ENCODE peak calls at places on chromosome 20, in nine cellular contexts. R, W, X, Z, K, O, F, M and E are unnamed samples.

GRCh38 chr20:41061155-41061554 is 32.5 kb downstream of the TOP1 start:
- DNase-seq in R (no peak), W (no peak), X (no peak), Z (no peak), K (no peak), O (no peak), F (no peak), M (no peak), E (no peak)

GRCh38 chr20:2124632-2125131 is 23.1 kb downstream of the STK35 start:
- DNase-seq in R (no peak), W (no peak), X (no peak), Z (peak), K (no peak), O (no peak), F (no peak), M (no peak), E (no peak)

GRCh38 chr20:9255171-9255570 is 186.3 kb downstream of the PLCB4 start:
- DNase-seq in R (peak), W (no peak), X (no peak), Z (no peak), K (no peak), O (no peak), F (no peak), M (no peak), E (no peak)

GRCh38 chr20:3051385-3052019 is 5.7 kb downstream of the MRPS26 start:
- DNase-seq in R (no peak), W (no peak), X (no peak), Z (no peak), K (no peak), O (no peak), F (no peak), M (no peak), E (no peak)

GRCh38 chr20:23641936-23642751 is 4.4 kb upstream of the CST3 start:
- DNase-seq in R (no peak), W (peak), X (no peak), Z (no peak), K (peak), O (peak), F (peak), M (no peak), E (peak)

GRCh38 chr20:23125625-23126191 is 39.6 kb upstream of the CD93 start:
- DNase-seq in R (no peak), W (peak), X (no peak), Z (peak), K (peak), O (peak), F (peak), M (no peak), E (peak)

GRCh38 chr20:2022163-2022562 is 28.3 kb upstream of the PDYN start:
- DNase-seq in R (no peak), W (no peak), X (no peak), Z (no peak), K (no peak), O (peak), F (peak), M (no peak), E (no peak)

GRCh38 chr20:39850821-39851330 is 838.2 kb downstream of the MAFB start:
- DNase-seq in R (peak), W (no peak), X (no peak), Z (no peak), K (no peak), O (no peak), F (no peak), M (no peak), E (no peak)

GRCh38 chr20:38117635-38118034 is 47.4 kb downstream of the TGM2 start:
- DNase-seq in R (no peak), W (no peak), X (no peak), Z (no peak), K (no peak), O (no peak), F (peak), M (no peak), E (no peak)

GRCh38 chr20:49618289-49618688 is 50.4 kb upstream of the PTGIS start:
- DNase-seq in R (no peak), W (no peak), X (no peak), Z (no peak), K (no peak), O (no peak), F (no peak), M (no peak), E (no peak)
- TF ChIP-seq CTCF in R (no peak), W (no peak), X (no peak), Z (no peak), K (no peak), O (no peak), F (no peak), M (no peak), E (no peak)

GRCh38 chr20:59940956-59941294 is 736 bp downstream of the FAM217B start:
- DNase-seq in R (peak), W (no peak), X (no peak), Z (no peak), K (no peak), O (no peak), F (no peak), M (no peak), E (no peak)

GRCh38 chr20:59938696-59939051 is 1.4 kb downstream of the PPP1R3D start:
- DNase-seq in R (no peak), W (no peak), X (no peak), Z (no peak), K (peak), O (no peak), F (peak), M (no peak), E (no peak)

GRCh38 chr20:59939052-59939878 is 840 bp downstream of the PPP1R3D start:
- DNase-seq in R (peak), W (no peak), X (no peak), Z (peak), K (peak), O (no peak), F (peak), M (peak), E (no peak)

GRCh38 chr20:59939879-59940128 is 301 bp downstream of the PPP1R3D start:
- DNase-seq in R (no peak), W (no peak), X (no peak), Z (peak), K (peak), O (no peak), F (no peak), M (no peak), E (no peak)

DNA sequence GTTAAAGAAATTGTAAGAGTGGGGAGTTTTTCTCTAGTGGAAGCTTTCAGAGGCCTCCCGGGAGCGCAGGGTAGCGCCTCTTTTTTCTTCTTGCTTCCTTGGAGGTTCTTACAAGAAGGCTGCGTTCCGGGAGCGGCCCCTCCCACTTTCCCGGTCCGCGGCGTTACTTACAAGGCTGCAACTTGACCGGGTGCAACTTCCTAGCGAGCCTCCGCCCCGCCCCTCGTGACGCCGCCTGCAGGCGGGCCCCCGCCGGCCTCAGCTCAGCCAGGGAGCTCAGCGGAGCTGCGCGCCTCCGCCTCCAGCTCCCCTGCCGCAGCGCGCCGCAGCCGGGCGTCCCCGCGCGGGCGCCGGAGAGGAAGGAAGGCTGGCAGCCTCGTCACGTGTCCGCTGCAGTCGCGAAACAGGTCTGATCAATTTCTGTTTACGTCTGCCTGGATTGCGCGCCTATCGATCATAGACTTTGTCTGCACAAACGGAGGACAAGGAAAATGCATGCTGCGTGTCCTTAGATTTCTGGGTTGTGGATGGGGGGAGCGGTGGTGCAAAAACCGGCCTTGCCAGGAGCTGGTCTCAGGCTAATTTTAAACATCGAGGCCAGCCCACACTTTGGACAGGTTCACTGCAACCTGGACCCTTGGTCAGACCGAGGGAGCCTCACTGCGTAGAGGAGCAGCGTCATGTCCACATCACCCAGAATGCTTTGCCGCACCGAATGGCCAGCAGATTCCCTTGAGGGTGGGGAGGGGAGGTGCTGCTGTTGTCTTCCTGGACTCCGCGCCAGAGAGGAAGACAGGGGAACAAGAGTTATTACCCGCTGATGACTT is at the start of the genes FAM217B and PPP1R3D:
- DNase-seq in R (peak), W (peak), X (peak), Z (peak), K (peak), O (peak), F (peak), M (peak), E (peak)
- TF ChIP-seq CTCF in R (peak), W (peak), X (no peak), Z (peak), K (peak), O (no peak), F (no peak), M (no peak), E (no peak)

DNA sequence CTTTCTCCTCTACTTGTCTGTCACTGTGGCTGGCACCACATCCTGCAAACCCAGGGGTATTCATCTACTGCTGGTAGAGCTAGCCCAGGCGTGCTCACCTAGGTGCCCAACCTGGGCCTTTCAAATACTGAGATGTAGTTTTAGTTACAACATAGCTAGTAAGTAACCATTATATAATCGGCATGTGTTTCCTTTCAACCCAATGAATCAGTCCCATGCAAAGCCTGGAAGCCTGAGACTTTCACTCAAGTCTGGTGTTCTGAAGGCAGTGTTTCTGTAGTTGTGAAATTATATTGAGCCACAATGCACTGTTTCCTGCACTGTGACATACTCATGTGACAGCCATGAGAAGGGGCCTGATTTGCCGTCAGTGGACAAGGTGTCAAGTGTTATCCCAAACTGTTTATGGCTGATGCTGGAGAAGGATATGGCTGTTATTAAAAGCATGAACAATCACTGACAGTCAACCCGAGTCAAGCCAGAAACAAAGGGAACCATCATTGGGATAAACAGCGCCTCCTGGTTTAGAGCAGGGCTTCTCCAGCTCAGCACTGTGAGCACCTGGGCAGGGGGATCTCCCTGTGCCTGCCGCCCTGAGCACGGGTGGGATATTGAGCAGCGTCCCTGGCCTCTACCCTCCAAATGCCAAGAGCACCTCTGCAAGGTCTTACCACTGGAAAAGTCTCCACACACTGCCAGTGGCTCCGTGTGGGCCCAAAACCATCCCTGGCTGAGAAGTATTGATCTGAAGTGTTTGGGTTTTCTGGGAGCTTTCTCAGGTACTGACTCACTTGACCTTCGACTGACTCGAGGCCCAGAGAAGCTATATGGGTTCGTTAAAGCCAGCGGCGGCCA is 1.6 kb downstream of the PSMA7 start:
- DNase-seq in R (peak), W (no peak), X (no peak), Z (no peak), K (no peak), O (peak), F (peak), M (no peak), E (peak)
- TF ChIP-seq CTCF in R (peak), W (peak), X (peak), Z (peak), K (no peak), O (peak), F (peak), M (peak), E (no peak)

GRCh38 chr20:47521059-47521808 is 19.5 kb downstream of the NCOA3 start:
- DNase-seq in R (peak), W (no peak), X (no peak), Z (no peak), K (no peak), O (no peak), F (no peak), M (no peak), E (no peak)
- TF ChIP-seq CTCF in R (peak), W (no peak), X (peak), Z (peak), K (no peak), O (no peak), F (peak), M (peak), E (no peak)

DNA sequence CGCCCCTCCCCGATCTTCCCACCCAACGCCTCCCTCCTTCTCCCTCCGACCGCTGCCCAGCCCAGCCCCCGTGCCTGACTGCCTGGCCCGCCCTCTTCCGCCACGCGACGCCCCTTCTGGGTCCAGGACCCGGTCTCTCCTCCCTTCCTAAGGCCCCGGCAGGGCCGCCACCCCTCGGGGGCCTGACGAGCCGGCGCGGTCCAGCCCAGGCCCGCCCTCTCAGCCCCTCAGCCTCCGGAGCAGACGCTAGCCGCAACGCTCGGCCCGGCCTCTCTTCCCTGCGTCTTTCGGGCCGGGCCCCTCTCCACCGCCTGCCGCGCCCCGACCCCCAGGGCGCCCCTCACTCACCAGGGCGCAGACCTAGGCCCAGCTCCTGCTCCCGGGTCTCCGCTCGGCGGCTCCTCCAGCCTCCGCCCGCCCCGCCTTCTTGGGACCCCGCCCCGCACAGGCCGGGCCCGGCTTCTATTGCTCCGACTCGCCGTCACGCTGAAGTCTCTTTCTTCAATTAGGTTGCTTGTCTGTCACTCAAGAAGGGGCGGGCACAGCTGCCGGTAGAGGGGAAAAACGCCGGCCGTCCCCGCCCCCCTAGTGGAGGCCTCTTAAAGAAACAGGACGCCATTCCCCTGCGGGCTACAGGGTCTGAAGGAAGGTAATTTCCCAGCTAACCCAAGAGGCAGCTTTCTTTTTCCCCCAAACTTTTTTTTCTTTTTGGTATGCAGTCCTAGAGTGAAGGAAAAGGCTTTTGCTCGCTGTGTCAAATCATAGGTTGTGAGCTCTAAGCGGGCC is at the start of gene ELMO2:
- DNase-seq in R (peak), W (peak), X (peak), Z (peak), K (peak), O (peak), F (peak), M (peak), E (peak)
- TF ChIP-seq CTCF in R (no peak), W (no peak), X (no peak), Z (peak), K (peak), O (no peak), F (no peak), M (no peak), E (peak)

DNA sequence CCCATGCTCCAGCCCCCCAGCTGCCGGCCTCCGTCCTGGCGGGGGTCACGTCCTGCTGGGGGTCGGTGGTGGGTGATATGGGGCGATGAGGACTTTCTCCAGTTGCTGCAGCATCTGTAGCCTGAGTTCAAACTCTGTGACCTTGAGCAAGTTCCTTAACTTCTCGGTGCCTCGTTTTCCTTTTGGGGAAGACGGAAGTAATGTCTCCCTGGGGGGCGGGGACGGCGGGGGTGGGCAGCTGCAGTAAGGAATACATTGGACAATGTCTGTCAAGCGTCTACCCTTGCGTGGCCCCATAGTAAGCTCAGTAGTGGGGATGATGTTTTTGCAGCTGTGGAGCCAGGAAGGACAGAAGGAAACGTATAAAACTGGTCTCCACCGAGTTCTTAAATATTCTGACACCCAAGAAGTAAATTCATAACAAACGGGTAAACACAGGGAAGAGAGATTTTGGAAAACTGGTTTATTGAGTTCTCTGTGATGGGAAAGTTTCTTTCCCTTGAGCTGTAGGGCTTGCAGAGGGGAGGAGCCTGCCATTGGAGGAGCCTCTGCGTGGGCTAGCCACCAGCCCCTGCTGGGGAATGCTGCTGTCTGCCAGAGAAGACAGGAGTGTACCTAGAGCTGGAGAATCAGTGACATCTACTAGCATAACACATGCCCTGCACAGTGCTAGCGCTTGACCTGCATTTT is 1.0 kb upstream of the ACSS1 start:
- DNase-seq in R (peak), W (no peak), X (no peak), Z (peak), K (no peak), O (no peak), F (peak), M (no peak), E (peak)
- TF ChIP-seq CTCF in R (no peak), W (no peak), X (no peak), Z (no peak), K (no peak), O (no peak), F (no peak), M (no peak), E (no peak)

DNA sequence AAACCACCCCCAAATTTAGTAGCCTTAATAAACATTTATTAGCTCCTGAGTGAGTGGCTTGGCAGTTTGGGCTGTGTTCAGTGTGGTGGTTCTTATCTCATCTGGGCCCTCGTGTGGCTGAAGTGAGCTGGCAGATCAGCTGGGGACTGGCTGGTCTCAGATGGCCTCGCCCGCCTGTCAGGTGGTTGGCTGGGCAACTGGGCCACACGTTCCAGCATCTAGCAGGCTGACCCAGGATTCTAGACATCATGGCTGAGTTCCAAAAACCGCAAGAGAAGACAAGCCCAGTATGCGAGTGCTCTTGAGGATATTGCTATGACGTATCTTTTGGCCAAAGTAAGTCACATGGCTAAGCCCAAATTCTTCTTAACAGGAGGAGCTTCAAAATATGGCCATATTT is 28.9 kb downstream of the EIF2S2 start:
- DNase-seq in R (no peak), W (peak), X (no peak), Z (peak), K (peak), O (no peak), F (peak), M (no peak), E (no peak)
- TF ChIP-seq CTCF in R (no peak), W (no peak), X (no peak), Z (peak), K (peak), O (no peak), F (peak), M (no peak), E (no peak)

DNA sequence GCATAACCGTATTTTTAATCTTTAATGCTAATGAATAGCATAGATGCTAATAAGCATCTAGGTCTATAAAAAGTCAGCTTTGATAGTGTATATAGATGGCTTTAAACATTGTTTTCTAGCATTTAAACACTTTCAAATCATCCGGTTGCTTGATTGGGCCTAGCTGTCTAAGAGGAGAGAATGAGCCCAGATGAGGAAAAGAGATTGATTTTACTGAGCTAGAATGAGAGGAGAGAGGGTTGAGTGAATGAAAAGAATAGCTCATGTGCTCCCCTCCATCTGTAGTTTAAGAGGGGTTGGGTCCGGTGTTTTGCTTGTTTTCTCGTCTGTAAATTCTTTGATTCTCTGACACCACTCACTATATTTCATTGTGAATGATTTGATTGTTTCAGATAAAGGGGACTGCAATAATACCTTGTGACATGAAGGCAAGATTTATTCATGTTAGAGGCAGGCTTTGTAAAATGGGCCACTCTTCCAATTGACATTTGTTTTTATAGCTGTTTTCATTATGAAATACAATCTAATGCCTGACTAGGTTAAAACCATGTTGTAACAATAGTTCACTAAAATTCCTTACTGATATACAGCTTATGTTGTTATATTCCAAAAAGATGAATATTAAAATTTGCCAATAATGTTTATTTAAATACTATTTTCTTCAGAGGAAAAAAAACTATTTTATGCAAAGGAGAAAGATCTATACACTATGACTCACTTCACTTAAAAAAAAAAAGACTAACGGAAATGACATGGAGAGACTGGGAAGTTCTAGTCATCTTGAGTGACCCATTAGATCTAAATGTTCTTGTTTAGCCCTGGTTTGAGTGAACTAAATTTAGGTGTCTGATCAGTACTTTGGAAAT is 3.2 kb downstream of the PTPN1 start:
- DNase-seq in R (no peak), W (no peak), X (no peak), Z (no peak), K (no peak), O (no peak), F (peak), M (no peak), E (no peak)
- TF ChIP-seq CTCF in R (no peak), W (no peak), X (no peak), Z (no peak), K (no peak), O (no peak), F (no peak), M (no peak), E (no peak)